ENCODE peak calls at places on chromosomes 16 and 17, in four cellular contexts. P is fibroblast of pulmonary artery, R is thyroid gland, U is body of pancreas. A is an unnamed sample.

GRCh38 chr17:79188679-79189078 is 114.1 kb downstream of the ENGASE start:
- DNase-seq in P (no peak), R (no peak), U (no peak), A (no peak)

GRCh38 chr17:83201206-83202001 is 122.0 kb downstream of the METRNL start:
- DNase-seq in P (no peak), R (peak; percentile 0), U (no peak), A (no peak)

GRCh38 chr16:80028581-80029380 is 428.2 kb upstream of the MAF start:
- DNase-seq in P (no peak), R (no peak), U (no peak), A (no peak)

GRCh38 chr17:79942591-79943353 is 92.9 kb downstream of the TBC1D16 start:
- DNase-seq in P (no peak), R (peak; percentile 45), U (peak; percentile 15), A (no peak)

GRCh38 chr16:81836279-81837054 is 57.4 kb downstream of the PLCG2 start:
- DNase-seq in P (no peak), R (no peak), U (no peak), A (peak; percentile 12)

GRCh38 chr17:38852771-38853291 is 690 bp downstream of the RPL23 start:
- DNase-seq in P (no peak), R (no peak), U (no peak), A (no peak)

GRCh38 chr17:307295-307691 is 45.3 kb downstream of the RPH3AL start:
- DNase-seq in P (no peak), R (no peak), U (no peak), A (no peak)

GRCh38 chr17:74936470-74936799 is 737 bp downstream of the OTOP3 start:
- DNase-seq in P (no peak), R (peak; percentile 11), U (no peak), A (no peak)

GRCh38 chr16:67943619-67944503 is at the start of gene LCAT:
- DNase-seq in P (no peak), R (no peak), U (no peak), A (no peak)

GRCh38 chr16:58733248-58733670 is 857 bp downstream of the GOT2 start:
- DNase-seq in P (peak; percentile 26), R (no peak), U (no peak), A (no peak)

GRCh38 chr17:71180801-71181385 is 939.9 kb upstream of the SOX9 start:
- DNase-seq in P (peak; percentile 63), R (peak; percentile 3), U (peak; percentile 48), A (no peak)

GRCh38 chr17:56678249-56679144 is 85.0 kb downstream of the NOG start:
- DNase-seq in P (no peak), R (no peak), U (no peak), A (no peak)
- H3K4me3 ChIP-seq in P (no peak overlapping the region), R (peak overlapping the region; percentile 12), U (no peak overlapping the region), A (no peak overlapping the region)

DNA sequence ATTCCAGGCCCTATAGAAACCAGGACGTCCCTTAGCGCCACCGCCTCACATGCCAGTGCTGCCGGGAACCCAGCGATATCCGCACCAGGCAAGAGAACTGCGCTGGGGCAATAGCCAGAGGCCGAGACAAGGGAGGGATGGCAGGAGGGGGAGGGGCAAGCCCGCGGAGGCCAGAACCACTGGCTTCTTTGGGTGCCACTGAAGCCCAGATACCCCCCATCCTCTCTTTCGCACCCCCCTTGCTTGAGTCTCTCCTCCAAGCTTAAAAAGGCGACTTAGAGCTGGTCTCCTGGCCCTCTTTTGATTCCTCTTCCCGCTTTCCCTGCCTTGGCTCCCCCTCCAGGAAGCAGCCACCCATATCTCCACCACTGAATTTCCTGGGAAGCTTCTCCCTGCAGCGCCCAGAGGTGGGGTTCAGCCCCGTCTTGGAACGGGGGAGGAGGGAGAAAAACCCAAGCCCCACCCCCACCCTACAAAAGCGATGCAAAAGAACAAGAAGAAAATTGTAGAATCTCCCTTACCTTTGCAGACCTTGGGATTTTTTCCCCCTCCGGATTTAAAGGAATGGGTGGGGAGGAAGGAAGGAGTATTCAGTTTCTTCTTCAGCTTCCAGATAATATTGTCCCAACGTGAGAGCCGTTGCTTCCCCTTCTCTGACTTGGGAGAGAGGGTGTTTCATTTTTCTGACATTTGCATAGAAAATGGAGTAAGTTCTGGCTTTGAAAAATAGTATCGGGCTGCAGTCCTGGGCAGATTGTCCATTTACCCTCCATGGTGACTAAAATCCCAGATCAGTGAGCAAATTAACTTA is 622 bp downstream of the HOXB6 start:
- DNase-seq in P (no peak), R (no peak), U (no peak), A (no peak)
- H3K4me3 ChIP-seq in P (peak overlapping the region; percentile 22), R (no peak overlapping the region), U (no peak overlapping the region), A (no peak overlapping the region)

DNA sequence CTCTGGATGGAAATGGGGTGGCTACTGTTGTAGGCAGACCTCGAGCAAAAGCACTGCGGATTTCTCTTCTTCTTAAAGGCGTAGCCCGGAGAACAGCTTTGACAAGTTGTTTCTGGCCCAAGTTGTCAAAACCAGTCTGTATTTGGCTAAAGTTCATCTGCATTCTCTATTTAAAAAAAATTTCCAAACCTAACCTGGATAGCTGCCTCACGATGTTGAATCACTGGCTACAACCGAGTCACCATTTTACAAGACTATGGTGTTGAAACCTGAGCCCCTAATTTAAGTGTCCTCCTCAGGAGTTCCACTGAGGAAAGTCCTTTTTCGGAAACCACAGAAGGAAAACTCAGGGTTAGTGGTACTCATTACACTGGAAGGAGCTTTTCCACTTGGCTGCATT is 1.5 kb downstream of the SLC16A6 start:
- DNase-seq in P (no peak), R (no peak), U (no peak), A (no peak)
- H3K4me3 ChIP-seq in P (no peak overlapping the region), R (no peak overlapping the region), U (no peak overlapping the region), A (no peak overlapping the region)

GRCh38 chr16:11251525-11252481 is 4.2 kb downstream of the SOCS1 start:
- DNase-seq in P (peak; percentile 50), R (no peak), U (no peak), A (peak; percentile 60)
- H3K4me3 ChIP-seq in P (peak overlapping the region; percentile 80), R (no peak overlapping the region), U (no peak overlapping the region), A (no peak overlapping the region)

DNA sequence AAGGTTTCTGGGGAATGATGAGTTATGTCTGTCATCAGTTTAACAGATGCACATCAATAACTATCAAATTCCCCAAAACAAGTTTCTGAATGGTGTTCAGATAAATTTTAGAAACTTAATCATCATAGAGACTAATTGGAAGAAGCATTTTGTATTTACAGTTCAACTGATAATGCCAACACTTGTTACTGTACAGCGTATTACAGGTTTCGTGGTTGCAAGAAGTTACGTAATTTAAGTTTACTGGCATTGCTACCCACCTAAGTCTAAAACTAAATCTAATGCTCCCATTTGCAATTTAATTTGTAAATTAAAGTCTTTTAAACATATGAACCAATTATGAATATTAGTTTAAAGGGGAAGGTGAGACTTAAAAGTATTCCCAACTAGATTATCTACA is 3.0 kb downstream of the SRSF1 start:
- DNase-seq in P (no peak), R (no peak), U (no peak), A (no peak)
- H3K4me3 ChIP-seq in P (no peak overlapping the region), R (no peak overlapping the region), U (no peak overlapping the region), A (no peak overlapping the region)

GRCh38 chr17:73305845-73306836 is 5.7 kb downstream of the CDC42EP4 start:
- DNase-seq in P (no peak), R (peak; percentile 19), U (no peak), A (no peak)
- H3K4me3 ChIP-seq in P (peak overlapping the region; percentile 46), R (no peak overlapping the region), U (no peak overlapping the region), A (no peak overlapping the region)

DNA sequence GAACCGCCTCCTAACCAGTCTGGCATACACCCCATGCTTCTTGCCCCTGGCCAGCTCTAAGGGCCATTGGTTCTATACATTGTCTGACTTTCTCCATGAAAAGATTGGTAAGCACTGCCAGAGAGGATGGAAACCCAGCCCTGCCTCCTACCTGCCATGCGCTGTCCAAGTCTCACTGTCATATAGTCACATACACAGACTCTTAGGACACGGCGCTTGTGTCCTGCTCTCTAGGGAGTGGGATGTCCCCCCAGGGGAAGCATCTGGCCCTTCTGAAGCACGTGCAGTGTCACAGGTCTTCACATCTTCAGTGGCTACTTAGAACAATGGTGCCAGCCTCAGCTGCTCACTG is 38.7 kb downstream of the MYO18A start:
- DNase-seq in P (no peak), R (no peak), U (no peak), A (no peak)
- H3K4me3 ChIP-seq in P (no peak overlapping the region), R (no peak overlapping the region), U (no peak overlapping the region), A (peak overlapping the region; percentile 85)